ENCODE peak calls at places on chromosomes 3 and 15, in seven cellular contexts. X, K, B, P, G, V and M are unnamed samples.

GRCh38 chr3:18393906-18394305 is 31.2 kb downstream of the SATB1 start:
- DNase-seq in X (no peak), K (no peak), B (peak; percentile 33), P (no peak), G (no peak), V (no peak), M (peak; percentile 47)

GRCh38 chr3:14397531-14397930 is 4.9 kb upstream of the SLC6A6 start:
- DNase-seq in X (no peak), K (no peak), B (no peak), P (no peak), G (no peak), V (no peak), M (no peak)

GRCh38 chr15:33592864-33593263 is 282.1 kb downstream of the RYR3 start:
- DNase-seq in X (no peak), K (no peak), B (no peak), P (no peak), G (no peak), V (no peak), M (no peak)

GRCh38 chr15:73854265-73854664 is 19.1 kb upstream of the TBC1D21 start:
- DNase-seq in X (no peak), K (no peak), B (no peak), P (no peak), G (no peak), V (no peak), M (no peak)

GRCh38 chr3:55675478-55675877 is 188.4 kb upstream of the WNT5A start:
- DNase-seq in X (no peak), K (no peak), B (no peak), P (no peak), G (no peak), V (no peak), M (no peak)

GRCh38 chr3:190514163-190515153 is 573 bp downstream of the IL1RAP start:
- DNase-seq in X (peak; percentile 37), K (peak; percentile 43), B (peak; percentile 61), P (peak; percentile 57), G (peak; percentile 60), V (peak; percentile 69), M (peak; percentile 81)

GRCh38 chr15:40414816-40415215 is 9.2 kb downstream of the IVD start:
- DNase-seq in X (no peak), K (no peak), B (no peak), P (no peak), G (no peak), V (no peak), M (no peak)

GRCh38 chr3:113741086-113741485 is 5.0 kb downstream of the NAA50 start:
- DNase-seq in X (no peak), K (no peak), B (no peak), P (no peak), G (no peak), V (no peak), M (peak; percentile 32)

GRCh38 chr3:77298405-77298804 is 258.5 kb downstream of the ROBO2 start:
- DNase-seq in X (no peak), K (no peak), B (no peak), P (no peak), G (no peak), V (no peak), M (peak; percentile 7)

GRCh38 chr3:73772076-73772475 is 147.3 kb upstream of the PDZRN3 start:
- DNase-seq in X (no peak), K (no peak), B (no peak), P (no peak), G (no peak), V (no peak), M (no peak)

GRCh38 chr15:56919708-56920637 is 1.5 kb downstream of the TCF12 start:
- DNase-seq in X (peak; percentile 19), K (no peak), B (peak; percentile 59), P (no peak), G (peak; percentile 76), V (no peak), M (peak; percentile 55)

DNA sequence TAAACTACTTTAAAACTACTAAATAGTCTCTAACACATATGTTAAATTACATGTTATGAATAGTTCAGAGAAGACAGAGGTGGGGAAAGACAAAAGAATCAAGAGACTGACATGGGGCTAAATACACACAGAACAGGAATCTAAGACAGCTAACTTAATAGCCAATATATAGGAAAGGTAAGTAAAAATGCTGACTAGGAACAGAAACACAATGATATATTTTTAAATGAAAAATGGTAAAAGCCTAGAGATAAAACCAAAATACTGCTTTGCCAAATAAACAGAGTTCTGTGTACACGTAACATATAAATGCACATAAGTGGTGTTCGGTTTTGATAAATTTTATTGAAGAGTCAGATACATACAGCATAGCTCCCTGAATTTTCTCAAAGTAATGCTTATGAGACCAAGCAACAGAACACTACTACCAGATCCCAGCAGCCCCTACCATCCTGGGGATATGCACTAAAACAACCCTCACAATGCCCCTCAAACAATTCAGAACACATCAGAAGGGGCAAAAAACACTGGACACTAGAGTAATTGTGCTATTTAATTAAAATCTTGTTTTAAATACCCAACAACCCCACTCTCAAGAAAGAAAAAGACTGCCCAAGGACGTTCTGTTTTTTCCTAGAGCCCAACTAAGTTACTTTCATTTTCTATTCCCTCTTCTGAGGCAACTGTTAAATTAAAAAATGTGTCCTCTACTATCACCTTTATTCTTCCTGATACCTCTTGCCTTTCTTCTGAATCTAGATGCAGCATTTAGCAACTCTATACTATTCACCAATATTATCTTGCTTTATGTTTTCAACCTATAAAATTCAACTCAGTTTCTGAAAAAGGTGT is 121.1 kb downstream of the ADAM10 start:
- DNase-seq in X (no peak), K (no peak), B (peak; percentile 45), P (no peak), G (peak; percentile 10), V (no peak), M (peak; percentile 43)
- H3K4me3 ChIP-seq in X (peak overlapping the region; percentile 56), K (peak overlapping the region; percentile 17), B (peak overlapping the region; percentile 22), P (peak overlapping the region; percentile 31), G (peak overlapping the region; percentile 45), V (no peak overlapping the region), M (peak overlapping the region; percentile 71)

GRCh38 chr3:9602620-9603019 is 46.7 kb upstream of the MTMR14 start:
- DNase-seq in X (no peak), K (no peak), B (no peak), P (no peak), G (no peak), V (no peak), M (no peak)

GRCh38 chr3:9598783-9599387 is 45.3 kb upstream of the LHFPL4 start:
- DNase-seq in X (no peak), K (no peak), B (no peak), P (no peak), G (no peak), V (no peak), M (no peak)

GRCh38 chr3:9606108-9606507 is 43.2 kb upstream of the MTMR14 start:
- DNase-seq in X (no peak), K (no peak), B (no peak), P (no peak), G (no peak), V (no peak), M (no peak)

GRCh38 chr3:9595877-9596276 is 42.3 kb upstream of the LHFPL4 start:
- DNase-seq in X (no peak), K (no peak), B (no peak), P (no peak), G (no peak), V (no peak), M (no peak)

DNA sequence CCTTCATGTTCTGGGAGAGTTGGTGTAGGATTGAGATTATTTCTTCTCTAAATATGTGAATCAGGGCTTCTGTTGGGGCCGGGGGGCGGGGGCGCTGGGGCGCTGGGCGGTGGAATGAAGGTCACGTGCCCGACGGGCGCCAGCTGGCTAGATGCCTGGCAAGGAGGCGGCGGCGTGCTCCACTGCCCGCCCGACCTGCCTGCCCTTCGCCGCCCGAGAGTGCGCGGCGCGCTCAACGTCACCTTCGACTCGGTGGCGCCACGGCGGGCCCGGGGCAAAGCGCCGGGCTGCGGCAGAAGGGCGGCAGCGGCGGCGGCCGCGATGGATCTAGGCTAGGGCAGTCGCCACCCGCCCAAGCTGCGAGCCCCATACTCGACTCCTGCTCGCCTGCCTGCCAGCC is 47.0 kb upstream of the LHFPL4 start:
- DNase-seq in X (peak; percentile 50), K (no peak), B (no peak), P (peak; percentile 74), G (peak; percentile 6), V (peak; percentile 74), M (peak; percentile 34)
- H3K4me3 ChIP-seq in X (peak overlapping the region; percentile 52), K (no peak overlapping the region), B (no peak overlapping the region), P (peak overlapping the region; percentile 36), G (peak overlapping the region; percentile 22), V (no peak overlapping the region), M (peak overlapping the region; percentile 42)

GRCh38 chr3:88149516-88150362 is at the start of gene C3orf38:
- DNase-seq in X (peak; percentile 87), K (peak; percentile 84), B (peak; percentile 94), P (peak; percentile 85), G (peak; percentile 93), V (peak; percentile 90), M (peak; percentile 97)

GRCh38 chr3:88149146-88149515 is 628 bp upstream of the C3orf38 start:
- DNase-seq in X (no peak), K (peak; percentile 40), B (no peak), P (no peak), G (no peak), V (no peak), M (peak; percentile 68)

GRCh38 chr3:88150771-88151170 is 1.0 kb downstream of the C3orf38 start:
- DNase-seq in X (no peak), K (no peak), B (peak; percentile 8), P (no peak), G (no peak), V (no peak), M (peak; percentile 16)

GRCh38 chr3:88150371-88150770 is 612 bp downstream of the C3orf38 start:
- DNase-seq in X (no peak), K (no peak), B (no peak), P (no peak), G (peak; percentile 13), V (no peak), M (peak; percentile 66)

DNA sequence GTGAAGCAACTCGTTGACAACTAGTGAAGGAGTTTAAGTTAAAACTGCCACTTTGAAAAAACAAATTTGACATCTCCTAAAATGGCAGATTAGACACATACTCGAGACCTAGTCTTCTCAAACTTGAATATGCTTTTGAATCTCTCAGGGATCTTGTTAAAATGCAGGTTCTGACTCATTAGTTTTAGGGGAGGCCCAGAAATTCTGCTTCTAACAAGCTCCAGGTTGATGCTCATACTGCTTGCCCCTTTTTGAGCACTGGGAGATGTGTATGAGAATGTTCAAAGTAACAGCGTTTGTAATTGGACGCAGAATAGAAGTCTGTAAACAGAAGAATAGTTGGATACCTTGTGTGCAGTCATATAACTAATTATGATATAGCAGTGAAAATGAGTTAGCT is 1.6 kb downstream of the C3orf38 start:
- DNase-seq in X (no peak), K (no peak), B (peak; percentile 5), P (no peak), G (peak; percentile 29), V (no peak), M (peak; percentile 53)
- H3K4me3 ChIP-seq in X (peak overlapping the region; percentile 85), K (no peak overlapping the region), B (peak overlapping the region; percentile 96), P (no peak overlapping the region), G (peak overlapping the region; percentile 86), V (no peak overlapping the region), M (peak overlapping the region; percentile 99)

GRCh38 chr3:15958692-15959433 is 161.1 kb upstream of the ANKRD28 start:
- DNase-seq in X (no peak), K (no peak), B (peak; percentile 31), P (no peak), G (peak; percentile 39), V (no peak), M (peak; percentile 15)

GRCh38 chr3:15964605-15965061 is 166.9 kb upstream of the ANKRD28 start:
- DNase-seq in X (no peak), K (peak; percentile 51), B (peak; percentile 69), P (no peak), G (peak; percentile 67), V (no peak), M (peak; percentile 67)

GRCh38 chr3:15955968-15956367 is 158.2 kb upstream of the ANKRD28 start:
- DNase-seq in X (no peak), K (no peak), B (peak; percentile 34), P (no peak), G (no peak), V (no peak), M (peak; percentile 21)

GRCh38 chr3:15953841-15954240 is 156.1 kb upstream of the ANKRD28 start:
- DNase-seq in X (no peak), K (no peak), B (no peak), P (no peak), G (no peak), V (no peak), M (peak; percentile 14)

GRCh38 chr3:15959434-15959811 is 161.6 kb upstream of the ANKRD28 start:
- DNase-seq in X (no peak), K (no peak), B (peak; percentile 43), P (no peak), G (peak; percentile 50), V (no peak), M (peak; percentile 61)
- H3K4me3 ChIP-seq in X (no peak overlapping the region), K (no peak overlapping the region), B (no peak overlapping the region), P (no peak overlapping the region), G (no peak overlapping the region), V (no peak overlapping the region), M (no peak overlapping the region)